ENCODE peak calls at places on chromosomes 7 and 10, in five cellular contexts. A, B, Q, I and C are unnamed samples.

GRCh38 chr10:80457554-80458262 is 3.6 kb downstream of the TSPAN14 start:
- DNase-seq in A (no peak), B (no peak), Q (no peak), I (no peak), C (no peak)

GRCh38 chr7:148337166-148337565 is 253.4 kb upstream of the C7orf33 start:
- DNase-seq in A (no peak), B (no peak), Q (no peak), I (no peak), C (no peak)

GRCh38 chr10:34739915-34740314 is 75.2 kb downstream of the PARD3 start:
- DNase-seq in A (peak), B (peak), Q (peak), I (peak), C (peak)

GRCh38 chr10:3273966-3274365 is 101.4 kb upstream of the PITRM1 start:
- DNase-seq in A (no peak), B (no peak), Q (no peak), I (no peak), C (no peak)

GRCh38 chr7:55109384-55110167 is 90.8 kb downstream of the EGFR start:
- DNase-seq in A (no peak), B (peak), Q (peak), I (peak), C (peak)

GRCh38 chr10:25063644-25064043 is 47.2 kb downstream of the THNSL1 start:
- DNase-seq in A (no peak), B (no peak), Q (no peak), I (no peak), C (no peak)

GRCh38 chr7:116984917-116985316 is 31.6 kb downstream of the ST7 start:
- DNase-seq in A (no peak), B (peak), Q (no peak), I (peak), C (no peak)

GRCh38 chr10:70715853-70716795 is 43.8 kb downstream of the ADAMTS14 start:
- DNase-seq in A (no peak), B (peak), Q (peak), I (peak), C (peak)

GRCh38 chr7:151257990-151258389 is 9.5 kb upstream of the SMARCD3 start:
- DNase-seq in A (no peak), B (no peak), Q (no peak), I (no peak), C (no peak)

GRCh38 chr10:110483633-110484032 is 14.1 kb upstream of the DUSP5 start:
- DNase-seq in A (no peak), B (no peak), Q (no peak), I (no peak), C (no peak)

GRCh38 chr7:99372275-99373085 is 2.0 kb upstream of the ARPC1B start:
- DNase-seq in A (no peak), B (peak), Q (peak), I (peak), C (no peak)

GRCh38 chr7:86598311-86598710 is 45.4 kb upstream of the GRM3 start:
- DNase-seq in A (no peak), B (no peak), Q (peak), I (no peak), C (no peak)

GRCh38 chr7:55589905-55590304 is 17.6 kb upstream of the VOPP1 start:
- DNase-seq in A (no peak), B (no peak), Q (no peak), I (no peak), C (no peak)

GRCh38 chr7:155796381-155797261 is 15.6 kb downstream of the SHH start:
- DNase-seq in A (peak), B (no peak), Q (peak), I (no peak), C (no peak)

GRCh38 chr7:93921607-93922446 is at the start of gene GNG11:
- DNase-seq in A (no peak), B (peak), Q (peak), I (peak), C (peak)

GRCh38 chr7:28685660-28686417 is 272.3 kb downstream of the TRIL start:
- DNase-seq in A (no peak), B (peak), Q (peak), I (peak), C (peak)

GRCh38 chr10:82377608-82378007 is 502.6 kb downstream of the NRG3 start:
- DNase-seq in A (no peak), B (peak), Q (no peak), I (peak), C (peak)

DNA sequence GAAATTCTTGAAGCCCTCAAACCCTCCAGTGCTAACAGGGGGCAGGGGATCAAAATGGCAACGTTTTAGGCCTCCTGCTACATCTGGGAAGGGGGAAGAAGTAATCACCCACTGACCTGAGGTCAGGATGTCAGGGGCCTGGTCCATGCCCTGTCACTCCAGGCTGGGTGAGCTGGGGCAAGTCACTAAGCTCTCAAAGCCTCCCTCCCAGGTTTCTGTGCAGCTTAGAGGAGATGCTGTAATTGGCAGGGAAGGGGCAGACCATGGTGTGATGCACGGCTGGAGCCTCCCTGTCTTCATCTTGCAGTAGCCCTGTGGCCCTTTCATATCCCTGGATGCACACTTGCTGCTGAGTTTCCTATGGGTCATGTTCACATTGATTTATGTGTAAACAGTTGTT is 27.2 kb downstream of the LEP start:
- DNase-seq in A (no peak), B (no peak), Q (no peak), I (no peak), C (no peak)
- H2AFZ ChIP-seq in A (no peak), B (no peak), Q (no peak), I (peak), C (no peak)

DNA sequence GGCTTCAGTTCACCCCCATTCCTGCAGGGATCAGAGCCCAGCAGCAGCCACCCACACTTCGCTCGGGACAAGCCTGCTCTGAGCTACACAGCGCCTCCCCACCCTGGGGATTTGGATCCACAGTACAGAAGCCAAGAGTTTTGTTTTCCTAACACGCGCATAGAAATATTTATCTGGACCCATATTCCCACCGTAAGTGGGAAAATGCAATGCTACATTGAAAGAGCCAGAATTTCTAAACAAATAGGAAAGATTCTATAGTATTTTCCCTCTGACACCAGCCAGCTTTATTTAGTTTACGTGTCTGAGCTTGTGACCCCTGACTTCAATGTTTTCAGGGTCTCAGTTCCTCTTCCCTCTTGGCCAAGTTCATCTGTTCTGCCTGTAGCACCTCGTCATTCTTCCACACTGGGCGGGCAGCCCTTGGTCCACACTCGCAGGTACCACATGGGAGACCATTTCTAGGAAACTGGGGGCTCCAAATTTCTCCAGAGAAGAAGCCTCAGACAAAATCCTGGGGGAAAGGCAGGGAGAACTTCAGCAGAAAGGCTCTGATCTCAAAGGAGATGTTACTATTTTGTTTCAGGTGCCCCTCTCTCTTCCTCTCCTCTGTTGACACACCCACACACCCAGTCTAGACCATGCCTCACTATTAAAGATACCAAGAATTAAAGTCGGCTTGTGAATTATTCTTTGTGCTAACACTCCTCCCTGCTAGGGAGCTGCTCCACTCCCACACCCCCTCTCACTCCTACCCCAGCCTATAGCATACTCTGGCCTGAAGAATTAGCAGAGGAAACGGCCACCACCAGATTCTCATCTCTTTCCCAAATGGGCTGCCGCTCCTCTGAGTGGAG is 116.0 kb upstream of the PCGF5 start:
- DNase-seq in A (no peak), B (no peak), Q (no peak), I (no peak), C (no peak)
- H2AFZ ChIP-seq in A (no peak), B (no peak), Q (no peak), I (no peak), C (no peak)

GRCh38 chr10:44924261-44925040 is 13.3 kb downstream of the TMEM72 start:
- DNase-seq in A (no peak), B (no peak), Q (no peak), I (no peak), C (no peak)

GRCh38 chr10:44923611-44924010 is 12.5 kb downstream of the TMEM72 start:
- DNase-seq in A (no peak), B (no peak), Q (no peak), I (no peak), C (no peak)

GRCh38 chr10:44921506-44921905 is 10.4 kb downstream of the TMEM72 start:
- DNase-seq in A (no peak), B (no peak), Q (no peak), I (no peak), C (no peak)

GRCh38 chr10:44922021-44922420 is 10.9 kb downstream of the TMEM72 start:
- DNase-seq in A (no peak), B (no peak), Q (no peak), I (no peak), C (no peak)

GRCh38 chr10:44922826-44923545 is 11.8 kb downstream of the TMEM72 start:
- DNase-seq in A (no peak), B (no peak), Q (no peak), I (no peak), C (no peak)
- H2AFZ ChIP-seq in A (no peak), B (no peak), Q (no peak), I (no peak), C (no peak)

DNA sequence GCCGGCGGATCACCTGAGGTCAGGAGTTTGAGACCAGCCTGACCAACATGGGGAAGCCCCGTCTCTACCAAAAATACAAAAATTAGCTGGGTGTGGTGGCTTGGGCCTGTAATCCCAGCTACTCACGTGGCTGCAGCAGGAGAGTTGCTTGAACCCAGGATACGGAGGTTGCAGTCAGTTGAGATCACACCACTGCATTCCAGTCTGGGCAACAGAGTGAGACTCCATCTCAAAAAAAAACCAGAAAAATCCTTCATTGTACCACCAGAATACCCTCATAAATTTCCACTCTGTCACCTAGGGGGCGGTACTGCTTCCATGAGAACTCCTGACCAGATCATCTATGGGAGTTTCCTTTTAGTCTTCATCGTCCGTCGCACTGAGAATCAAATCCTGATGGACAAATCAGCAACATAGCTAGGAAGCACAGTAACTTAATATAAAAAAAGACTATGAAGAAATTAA is 225.8 kb upstream of the KLF14 start:
- DNase-seq in A (peak), B (peak), Q (peak), I (peak), C (peak)
- H2AFZ ChIP-seq in A (peak), B (no peak), Q (peak), I (no peak), C (no peak)

GRCh38 chr10:103367782-103368518 is at the start of gene TAF5:
- DNase-seq in A (peak), B (peak), Q (peak), I (peak), C (peak)
- H2AFZ ChIP-seq in A (peak), B (peak), Q (peak), I (peak), C (peak)

GRCh38 chr7:43554423-43554822 is 28.5 kb upstream of the STK17A start:
- DNase-seq in A (peak), B (no peak), Q (no peak), I (no peak), C (no peak)
- H2AFZ ChIP-seq in A (peak), B (no peak), Q (peak), I (peak), C (no peak)

GRCh38 chr10:11673346-11674330 is 62.2 kb upstream of the USP6NL start:
- DNase-seq in A (no peak), B (no peak), Q (no peak), I (no peak), C (no peak)
- H2AFZ ChIP-seq in A (no peak), B (no peak), Q (no peak), I (no peak), C (no peak)

GRCh38 chr7:127584648-127585043 is 750 bp downstream of the GCC1 start:
- DNase-seq in A (no peak), B (no peak), Q (no peak), I (no peak), C (no peak)
- H2AFZ ChIP-seq in A (peak), B (peak), Q (peak), I (peak), C (peak)